ENCODE peak calls at places on chromosomes 5 and 9, in six cellular contexts. One of them, this sample, is unnamed.
A peak's percentile ranks its signal among the peaks of the same experiment; 100 is the strongest.

GRCh38 chr5:91436241-91436640 is 53.1 kb upstream of the ARRDC3 start:
- DNase-seq in smooth muscle cell of the brain vasculature: no peak
- DNase-seq in fibroblast of mammary gland: no peak
- DNase-seq in HFFc6: no peak
- DNase-seq in WTC11: no peak
- DNase-seq in CD8-positive, alpha-beta T cell: no peak
- DNase-seq in this sample: no peak

GRCh38 chr9:12906646-12907045 is 131.8 kb downstream of the LURAP1L start:
- DNase-seq in smooth muscle cell of the brain vasculature: no peak
- DNase-seq in fibroblast of mammary gland: peak; percentile 81
- DNase-seq in HFFc6: no peak
- DNase-seq in WTC11: no peak
- DNase-seq in CD8-positive, alpha-beta T cell: no peak
- DNase-seq in this sample: no peak

GRCh38 chr9:101275671-101276250 is 109.0 kb downstream of the BAAT start:
- DNase-seq in smooth muscle cell of the brain vasculature: no peak
- DNase-seq in fibroblast of mammary gland: no peak
- DNase-seq in HFFc6: no peak
- DNase-seq in WTC11: no peak
- DNase-seq in CD8-positive, alpha-beta T cell: no peak
- DNase-seq in this sample: no peak

GRCh38 chr9:5800969-5801738 is 31.8 kb downstream of the ERMP1 start:
- DNase-seq in smooth muscle cell of the brain vasculature: no peak
- DNase-seq in fibroblast of mammary gland: no peak
- DNase-seq in HFFc6: no peak
- DNase-seq in WTC11: no peak
- DNase-seq in CD8-positive, alpha-beta T cell: no peak
- DNase-seq in this sample: no peak

GRCh38 chr9:128094950-128095544 is 27.0 kb downstream of the SLC25A25 start:
- DNase-seq in smooth muscle cell of the brain vasculature: no peak
- DNase-seq in fibroblast of mammary gland: no peak
- DNase-seq in HFFc6: no peak
- DNase-seq in WTC11: no peak
- DNase-seq in CD8-positive, alpha-beta T cell: no peak
- DNase-seq in this sample: no peak

GRCh38 chr5:5141011-5141599 is 975 bp downstream of the ADAMTS16 start:
- DNase-seq in smooth muscle cell of the brain vasculature: no peak
- DNase-seq in fibroblast of mammary gland: no peak
- DNase-seq in HFFc6: no peak
- DNase-seq in WTC11: no peak
- DNase-seq in CD8-positive, alpha-beta T cell: no peak
- DNase-seq in this sample: no peak

GRCh38 chr5:30808996-30809395 is 384.5 kb upstream of the CDH6 start:
- DNase-seq in smooth muscle cell of the brain vasculature: peak; percentile 15
- DNase-seq in fibroblast of mammary gland: no peak
- DNase-seq in HFFc6: no peak
- DNase-seq in WTC11: no peak
- DNase-seq in CD8-positive, alpha-beta T cell: no peak
- DNase-seq in this sample: peak; percentile 9

GRCh38 chr5:73061593-73061992 is 58.8 kb upstream of the TMEM171 start:
- DNase-seq in smooth muscle cell of the brain vasculature: no peak
- DNase-seq in fibroblast of mammary gland: no peak
- DNase-seq in HFFc6: no peak
- DNase-seq in WTC11: no peak
- DNase-seq in CD8-positive, alpha-beta T cell: no peak
- DNase-seq in this sample: no peak

GRCh38 chr9:1978941-1979340 is 36.2 kb upstream of the SMARCA2 start:
- DNase-seq in smooth muscle cell of the brain vasculature: no peak
- DNase-seq in fibroblast of mammary gland: peak; percentile 81
- DNase-seq in HFFc6: peak; percentile 57
- DNase-seq in WTC11: no peak
- DNase-seq in CD8-positive, alpha-beta T cell: no peak
- DNase-seq in this sample: no peak

GRCh38 chr5:133519191-133519590 is 93.2 kb downstream of the FSTL4 start:
- DNase-seq in smooth muscle cell of the brain vasculature: no peak
- DNase-seq in fibroblast of mammary gland: no peak
- DNase-seq in HFFc6: no peak
- DNase-seq in WTC11: no peak
- DNase-seq in CD8-positive, alpha-beta T cell: no peak
- DNase-seq in this sample: no peak

GRCh38 chr5:54385994-54386393 is 69.5 kb upstream of the HSPB3 start:
- DNase-seq in smooth muscle cell of the brain vasculature: no peak
- DNase-seq in fibroblast of mammary gland: no peak
- DNase-seq in HFFc6: no peak
- DNase-seq in WTC11: no peak
- DNase-seq in CD8-positive, alpha-beta T cell: no peak
- DNase-seq in this sample: no peak

GRCh38 chr5:176884571-176884890 is 14.6 kb downstream of the HK3 start:
- DNase-seq in smooth muscle cell of the brain vasculature: no peak
- DNase-seq in fibroblast of mammary gland: no peak
- DNase-seq in HFFc6: no peak
- DNase-seq in WTC11: no peak
- DNase-seq in CD8-positive, alpha-beta T cell: no peak
- DNase-seq in this sample: no peak

GRCh38 chr9:36165766-36166149 is 3.4 kb upstream of the CCIN start:
- DNase-seq in smooth muscle cell of the brain vasculature: no peak
- DNase-seq in fibroblast of mammary gland: peak; percentile 61
- DNase-seq in HFFc6: peak; percentile 40
- DNase-seq in WTC11: no peak
- DNase-seq in CD8-positive, alpha-beta T cell: no peak
- DNase-seq in this sample: no peak

GRCh38 chr9:107711528-107711927 is 222.0 kb upstream of the KLF4 start:
- DNase-seq in smooth muscle cell of the brain vasculature: no peak
- DNase-seq in fibroblast of mammary gland: peak; percentile 96
- DNase-seq in HFFc6: peak; percentile 74
- DNase-seq in WTC11: no peak
- DNase-seq in CD8-positive, alpha-beta T cell: no peak
- DNase-seq in this sample: no peak